ENCODE peak calls at places on chromosomes 1 and 21, in six cellular contexts. One of them, this sample, is unnamed.

GRCh38 chr1:78834201-78834741 is 172.3 kb downstream of the ADGRL4 start:
- DNase-seq in naive thymus-derived CD8-positive, alpha-beta T cell: no peak
- DNase-seq in heart right ventricle: no peak
- DNase-seq in upper lobe of right lung: no peak
- DNase-seq in lung: no peak
- DNase-seq in stimulated activated CD4-positive, alpha-beta T cell treated with anti-CD3 and anti-CD28 coated beads, Interleukin-15, amount 100 ng/mL, for 48 hours: no peak
- DNase-seq in this sample: no peak

GRCh38 chr1:186102559-186103148 is 272.4 kb downstream of the TPR start:
- DNase-seq in naive thymus-derived CD8-positive, alpha-beta T cell: no peak
- DNase-seq in heart right ventricle: peak
- DNase-seq in upper lobe of right lung: no peak
- DNase-seq in lung: no peak
- DNase-seq in stimulated activated CD4-positive, alpha-beta T cell treated with anti-CD3 and anti-CD28 coated beads, Interleukin-15, amount 100 ng/mL, for 48 hours: no peak
- DNase-seq in this sample: peak

GRCh38 chr1:70353641-70354331 is 736 bp downstream of the ANKRD13C start:
- DNase-seq in naive thymus-derived CD8-positive, alpha-beta T cell: no peak
- DNase-seq in heart right ventricle: no peak
- DNase-seq in upper lobe of right lung: no peak
- DNase-seq in lung: peak
- DNase-seq in stimulated activated CD4-positive, alpha-beta T cell treated with anti-CD3 and anti-CD28 coated beads, Interleukin-15, amount 100 ng/mL, for 48 hours: peak
- DNase-seq in this sample: no peak

GRCh38 chr1:116711061-116711582 is 43.1 kb upstream of the CD2 start:
- DNase-seq in naive thymus-derived CD8-positive, alpha-beta T cell: no peak
- DNase-seq in heart right ventricle: no peak
- DNase-seq in upper lobe of right lung: no peak
- DNase-seq in lung: no peak
- DNase-seq in stimulated activated CD4-positive, alpha-beta T cell treated with anti-CD3 and anti-CD28 coated beads, Interleukin-15, amount 100 ng/mL, for 48 hours: peak
- DNase-seq in this sample: no peak

GRCh38 chr1:111366256-111366655 is 61.3 kb downstream of the OVGP1 start:
- DNase-seq in naive thymus-derived CD8-positive, alpha-beta T cell: no peak
- DNase-seq in heart right ventricle: no peak
- DNase-seq in upper lobe of right lung: no peak
- DNase-seq in lung: no peak
- DNase-seq in stimulated activated CD4-positive, alpha-beta T cell treated with anti-CD3 and anti-CD28 coated beads, Interleukin-15, amount 100 ng/mL, for 48 hours: no peak
- DNase-seq in this sample: no peak

GRCh38 chr1:29382851-29383588 is 146.7 kb downstream of the PTPRU start:
- DNase-seq in naive thymus-derived CD8-positive, alpha-beta T cell: no peak
- DNase-seq in heart right ventricle: no peak
- DNase-seq in upper lobe of right lung: no peak
- DNase-seq in lung: no peak
- DNase-seq in stimulated activated CD4-positive, alpha-beta T cell treated with anti-CD3 and anti-CD28 coated beads, Interleukin-15, amount 100 ng/mL, for 48 hours: no peak
- DNase-seq in this sample: no peak

GRCh38 chr1:91697322-91698260 is 188.4 kb downstream of the TGFBR3 start:
- DNase-seq in naive thymus-derived CD8-positive, alpha-beta T cell: peak
- DNase-seq in heart right ventricle: no peak
- DNase-seq in upper lobe of right lung: no peak
- DNase-seq in lung: no peak
- DNase-seq in stimulated activated CD4-positive, alpha-beta T cell treated with anti-CD3 and anti-CD28 coated beads, Interleukin-15, amount 100 ng/mL, for 48 hours: peak
- DNase-seq in this sample: no peak

GRCh38 chr21:26148071-26148470 is 22.5 kb downstream of the APP start:
- DNase-seq in naive thymus-derived CD8-positive, alpha-beta T cell: peak
- DNase-seq in heart right ventricle: no peak
- DNase-seq in upper lobe of right lung: no peak
- DNase-seq in lung: no peak
- DNase-seq in stimulated activated CD4-positive, alpha-beta T cell treated with anti-CD3 and anti-CD28 coated beads, Interleukin-15, amount 100 ng/mL, for 48 hours: no peak
- DNase-seq in this sample: no peak

GRCh38 chr1:224430511-224431113 is 4.0 kb downstream of the WDR26 start:
- DNase-seq in naive thymus-derived CD8-positive, alpha-beta T cell: peak
- DNase-seq in heart right ventricle: peak
- DNase-seq in upper lobe of right lung: no peak
- DNase-seq in lung: no peak
- DNase-seq in stimulated activated CD4-positive, alpha-beta T cell treated with anti-CD3 and anti-CD28 coated beads, Interleukin-15, amount 100 ng/mL, for 48 hours: no peak
- DNase-seq in this sample: no peak

GRCh38 chr1:24062221-24062620 is 49.7 kb downstream of the MYOM3 start:
- DNase-seq in naive thymus-derived CD8-positive, alpha-beta T cell: no peak
- DNase-seq in heart right ventricle: no peak
- DNase-seq in upper lobe of right lung: peak
- DNase-seq in lung: no peak
- DNase-seq in stimulated activated CD4-positive, alpha-beta T cell treated with anti-CD3 and anti-CD28 coated beads, Interleukin-15, amount 100 ng/mL, for 48 hours: no peak
- DNase-seq in this sample: no peak

GRCh38 chr1:172398193-172398592 is 22.3 kb upstream of the C1orf105 start:
- DNase-seq in naive thymus-derived CD8-positive, alpha-beta T cell: no peak
- DNase-seq in heart right ventricle: no peak
- DNase-seq in upper lobe of right lung: no peak
- DNase-seq in lung: no peak
- DNase-seq in stimulated activated CD4-positive, alpha-beta T cell treated with anti-CD3 and anti-CD28 coated beads, Interleukin-15, amount 100 ng/mL, for 48 hours: no peak
- DNase-seq in this sample: peak

GRCh38 chr1:207698822-207699483 is 52.9 kb upstream of the CD46 start:
- DNase-seq in naive thymus-derived CD8-positive, alpha-beta T cell: peak
- DNase-seq in heart right ventricle: peak
- DNase-seq in upper lobe of right lung: peak
- DNase-seq in lung: peak
- DNase-seq in stimulated activated CD4-positive, alpha-beta T cell treated with anti-CD3 and anti-CD28 coated beads, Interleukin-15, amount 100 ng/mL, for 48 hours: peak
- DNase-seq in this sample: peak

GRCh38 chr21:38806153-38806941 is 618 bp downstream of the ETS2 start:
- DNase-seq in naive thymus-derived CD8-positive, alpha-beta T cell: peak
- DNase-seq in heart right ventricle: peak
- DNase-seq in upper lobe of right lung: peak
- DNase-seq in lung: no peak
- DNase-seq in stimulated activated CD4-positive, alpha-beta T cell treated with anti-CD3 and anti-CD28 coated beads, Interleukin-15, amount 100 ng/mL, for 48 hours: no peak
- DNase-seq in this sample: peak

GRCh38 chr21:14088391-14088790 is 122.4 kb downstream of the LIPI start:
- DNase-seq in naive thymus-derived CD8-positive, alpha-beta T cell: no peak
- DNase-seq in heart right ventricle: no peak
- DNase-seq in upper lobe of right lung: no peak
- DNase-seq in lung: no peak
- DNase-seq in stimulated activated CD4-positive, alpha-beta T cell treated with anti-CD3 and anti-CD28 coated beads, Interleukin-15, amount 100 ng/mL, for 48 hours: no peak
- DNase-seq in this sample: no peak

GRCh38 chr1:193754732-193755427 is 568.5 kb upstream of the B3GALT2 start:
- DNase-seq in naive thymus-derived CD8-positive, alpha-beta T cell: no peak
- DNase-seq in heart right ventricle: no peak
- DNase-seq in upper lobe of right lung: no peak
- DNase-seq in lung: no peak
- DNase-seq in stimulated activated CD4-positive, alpha-beta T cell treated with anti-CD3 and anti-CD28 coated beads, Interleukin-15, amount 100 ng/mL, for 48 hours: no peak
- DNase-seq in this sample: no peak

GRCh38 chr1:171251741-171252300 is 3.5 kb downstream of the FMO1 start:
- DNase-seq in naive thymus-derived CD8-positive, alpha-beta T cell: peak
- DNase-seq in heart right ventricle: peak
- DNase-seq in upper lobe of right lung: no peak
- DNase-seq in lung: no peak
- DNase-seq in stimulated activated CD4-positive, alpha-beta T cell treated with anti-CD3 and anti-CD28 coated beads, Interleukin-15, amount 100 ng/mL, for 48 hours: no peak
- DNase-seq in this sample: peak

GRCh38 chr1:226495716-226496115 is 52.8 kb upstream of the STUM start:
- DNase-seq in naive thymus-derived CD8-positive, alpha-beta T cell: no peak
- DNase-seq in heart right ventricle: no peak
- DNase-seq in upper lobe of right lung: no peak
- DNase-seq in lung: no peak
- DNase-seq in stimulated activated CD4-positive, alpha-beta T cell treated with anti-CD3 and anti-CD28 coated beads, Interleukin-15, amount 100 ng/mL, for 48 hours: no peak
- DNase-seq in this sample: no peak

GRCh38 chr1:96559707-96560588 is 161.6 kb upstream of the PTBP2 start:
- DNase-seq in naive thymus-derived CD8-positive, alpha-beta T cell: no peak
- DNase-seq in heart right ventricle: no peak
- DNase-seq in upper lobe of right lung: no peak
- DNase-seq in lung: no peak
- DNase-seq in stimulated activated CD4-positive, alpha-beta T cell treated with anti-CD3 and anti-CD28 coated beads, Interleukin-15, amount 100 ng/mL, for 48 hours: no peak
- DNase-seq in this sample: peak

GRCh38 chr1:2038229-2038628 is 12.0 kb upstream of the PRKCZ start:
- DNase-seq in naive thymus-derived CD8-positive, alpha-beta T cell: no peak
- DNase-seq in heart right ventricle: no peak
- DNase-seq in upper lobe of right lung: no peak
- DNase-seq in lung: no peak
- DNase-seq in stimulated activated CD4-positive, alpha-beta T cell treated with anti-CD3 and anti-CD28 coated beads, Interleukin-15, amount 100 ng/mL, for 48 hours: no peak
- DNase-seq in this sample: no peak

GRCh38 chr1:85406887-85407593 is 57.9 kb downstream of the DDAH1 start:
- DNase-seq in naive thymus-derived CD8-positive, alpha-beta T cell: no peak
- DNase-seq in heart right ventricle: peak
- DNase-seq in upper lobe of right lung: no peak
- DNase-seq in lung: peak
- DNase-seq in stimulated activated CD4-positive, alpha-beta T cell treated with anti-CD3 and anti-CD28 coated beads, Interleukin-15, amount 100 ng/mL, for 48 hours: no peak
- DNase-seq in this sample: no peak

GRCh38 chr1:167011560-167012191 is 22.6 kb downstream of the MAEL start:
- DNase-seq in naive thymus-derived CD8-positive, alpha-beta T cell: no peak
- DNase-seq in heart right ventricle: no peak
- DNase-seq in upper lobe of right lung: no peak
- DNase-seq in lung: no peak
- DNase-seq in stimulated activated CD4-positive, alpha-beta T cell treated with anti-CD3 and anti-CD28 coated beads, Interleukin-15, amount 100 ng/mL, for 48 hours: no peak
- DNase-seq in this sample: no peak

GRCh38 chr1:45913183-45913924 is 109.9 kb downstream of the MAST2 start:
- DNase-seq in naive thymus-derived CD8-positive, alpha-beta T cell: no peak
- DNase-seq in heart right ventricle: peak
- DNase-seq in upper lobe of right lung: no peak
- DNase-seq in lung: no peak
- DNase-seq in stimulated activated CD4-positive, alpha-beta T cell treated with anti-CD3 and anti-CD28 coated beads, Interleukin-15, amount 100 ng/mL, for 48 hours: peak
- DNase-seq in this sample: peak

GRCh38 chr1:66533804-66534745 is at the start of gene SGIP1:
- DNase-seq in naive thymus-derived CD8-positive, alpha-beta T cell: peak
- DNase-seq in heart right ventricle: peak
- DNase-seq in upper lobe of right lung: peak
- DNase-seq in lung: no peak
- DNase-seq in stimulated activated CD4-positive, alpha-beta T cell treated with anti-CD3 and anti-CD28 coated beads, Interleukin-15, amount 100 ng/mL, for 48 hours: no peak
- DNase-seq in this sample: peak

This sample was measured in left ventricle myocardium superior.